ENCODE peak calls at places on chromosome 14, in seven cellular contexts. Y, A, M, I, J, D and O are unnamed samples.

GRCh38 chr14:28157887-28158791 is 608.4 kb upstream of the FOXG1 start:
- DNase-seq in Y (no peak), A (no peak), M (no peak), I (no peak), J (peak), D (no peak), O (no peak)

GRCh38 chr14:99793213-99794155 is at the start of gene EML1:
- DNase-seq in Y (peak), A (peak), M (peak), I (peak), J (peak), D (peak), O (peak)

GRCh38 chr14:59429798-59430197 is 35.4 kb downstream of the GPR135 start:
- DNase-seq in Y (no peak), A (no peak), M (no peak), I (no peak), J (no peak), D (no peak), O (no peak)

GRCh38 chr14:100107236-100107635 is 42.0 kb downstream of the EVL start:
- DNase-seq in Y (no peak), A (no peak), M (peak), I (no peak), J (no peak), D (no peak), O (no peak)

GRCh38 chr14:68569970-68570409 is 222.9 kb downstream of the ZFP36L1 start:
- DNase-seq in Y (no peak), A (no peak), M (no peak), I (no peak), J (no peak), D (no peak), O (no peak)

GRCh38 chr14:33412450-33412849 is 473.8 kb downstream of the NPAS3 start:
- DNase-seq in Y (no peak), A (no peak), M (no peak), I (no peak), J (no peak), D (no peak), O (no peak)

GRCh38 chr14:87067597-87067996 is 925.4 kb downstream of the GALC start:
- DNase-seq in Y (no peak), A (no peak), M (no peak), I (no peak), J (peak), D (no peak), O (no peak)

GRCh38 chr14:70726651-70727375 is 82.5 kb downstream of the MAP3K9 start:
- DNase-seq in Y (no peak), A (peak), M (no peak), I (no peak), J (peak), D (no peak), O (no peak)

GRCh38 chr14:35879141-35879648 is 53.1 kb downstream of the BRMS1L start:
- DNase-seq in Y (no peak), A (peak), M (peak), I (no peak), J (peak), D (no peak), O (peak)

GRCh38 chr14:22163051-22163450 is 426.0 kb downstream of the DAD1 start:
- DNase-seq in Y (no peak), A (peak), M (peak), I (no peak), J (no peak), D (no peak), O (no peak)

GRCh38 chr14:52840916-52841315 is 49.5 kb upstream of the GNPNAT1 start:
- DNase-seq in Y (no peak), A (peak), M (peak), I (peak), J (peak), D (no peak), O (peak)

GRCh38 chr14:89750909-89751502 is 203.5 kb downstream of the EFCAB11 start:
- DNase-seq in Y (no peak), A (no peak), M (no peak), I (no peak), J (no peak), D (no peak), O (no peak)